ENCODE peak calls at places on chromosome 19, in four cellular contexts. Z is K562, X is A549, U is HepG2. E is an unnamed sample.

GRCh38 chr19:48271531-48272151 is 1.8 kb downstream of the ZNF114 start:
- DNase-seq in U (peak), X (peak), Z (no peak), E (peak)

GRCh38 chr19:3494559-3494958 is 5.9 kb downstream of the DOHH start:
- DNase-seq in U (no peak), Z (no peak), X (no peak), E (no peak)

GRCh38 chr19:543912-544608 is at the start of gene GZMM:
- DNase-seq in U (no peak), X (no peak), Z (peak), E (no peak)

GRCh38 chr19:55473613-55474012 is 2.8 kb upstream of the ZNF628 start:
- DNase-seq in U (no peak), X (no peak), Z (no peak), E (no peak)

GRCh38 chr19:54462713-54463530 is 656 bp downstream of the LENG9 start:
- DNase-seq in Z (no peak), U (peak), X (no peak), E (peak)

GRCh38 chr19:5953680-5954213 is 24.2 kb downstream of the RANBP3 start:
- DNase-seq in X (no peak), Z (peak), U (no peak), E (no peak)

GRCh38 chr19:12834418-12834943 is at the start of gene RTBDN:
- DNase-seq in Z (peak), U (no peak), X (no peak), E (peak)

GRCh38 chr19:18847516-18848463 is 16.0 kb downstream of the UPF1 start:
- DNase-seq in U (no peak), Z (no peak), X (no peak), E (no peak)

GRCh38 chr19:57803594-57804325 is 11.0 kb downstream of the ZNF552 start:
- DNase-seq in U (peak), X (no peak), Z (no peak), E (peak)

GRCh38 chr19:18420931-18421330 is 1.7 kb downstream of the SSBP4 start:
- DNase-seq in U (no peak), X (no peak), Z (no peak), E (no peak)

GRCh38 chr19:38190061-38190460 is 34.0 kb downstream of the DPF1 start:
- DNase-seq in X (no peak), U (no peak), Z (no peak), E (no peak)

GRCh38 chr19:31334849-31335624 is 14.2 kb downstream of the TSHZ3 start:
- DNase-seq in X (no peak), Z (no peak), U (no peak), E (no peak)

GRCh38 chr19:279656-280055 is 11.5 kb downstream of the PLPP2 start:
- DNase-seq in X (no peak), U (no peak), Z (no peak), E (no peak)

GRCh38 chr19:8846819-8847218 is 14.6 kb downstream of the MBD3L1 start:
- DNase-seq in U (no peak), X (no peak), Z (no peak), E (no peak)

GRCh38 chr19:547117-547516 is 3.3 kb downstream of the GZMM start:
- DNase-seq in X (no peak), U (no peak), Z (no peak), E (no peak)

GRCh38 chr19:58003153-58003828 is 671 bp upstream of the ZNF606 start:
- DNase-seq in U (no peak), X (no peak), Z (no peak), E (no peak)

GRCh38 chr19:41859213-41859617 is 840 bp upstream of the RPS19 start:
- DNase-seq in Z (no peak), X (no peak), U (no peak), E (no peak)

GRCh38 chr19:17246681-17247425 is 1.1 kb upstream of the NR2F6 start:
- DNase-seq in Z (no peak), U (peak), X (no peak), E (no peak)
- TF ChIP-seq HMGXB4 in Z (no peak), U (no peak), X (no peak), E (peak)

GRCh38 chr19:30153326-30154210 is 211.5 kb downstream of the URI1 start:
- DNase-seq in U (no peak), X (no peak), Z (no peak), E (no peak)
- TF ChIP-seq HMGXB4 in U (no peak), X (no peak), Z (no peak), E (no peak)

GRCh38 chr19:43699506-43700367 is 16.1 kb upstream of the IRGC start:
- DNase-seq in U (no peak), X (no peak), Z (no peak), E (peak)
- TF ChIP-seq HMGXB4 in U (no peak), X (no peak), Z (no peak), E (no peak)

GRCh38 chr19:9941646-9942045 is 5.3 kb upstream of the OLFM2 start:
- DNase-seq in X (no peak), U (no peak), Z (no peak), E (no peak)

GRCh38 chr19:9941236-9941635 is 4.9 kb upstream of the OLFM2 start:
- DNase-seq in U (no peak), Z (no peak), X (no peak), E (no peak)

GRCh38 chr19:9943744-9944143 is 7.4 kb upstream of the OLFM2 start:
- DNase-seq in Z (no peak), X (no peak), U (no peak), E (no peak)

GRCh38 chr19:9939301-9939913 is 3.1 kb upstream of the OLFM2 start:
- DNase-seq in U (no peak), Z (no peak), X (no peak), E (no peak)

DNA sequence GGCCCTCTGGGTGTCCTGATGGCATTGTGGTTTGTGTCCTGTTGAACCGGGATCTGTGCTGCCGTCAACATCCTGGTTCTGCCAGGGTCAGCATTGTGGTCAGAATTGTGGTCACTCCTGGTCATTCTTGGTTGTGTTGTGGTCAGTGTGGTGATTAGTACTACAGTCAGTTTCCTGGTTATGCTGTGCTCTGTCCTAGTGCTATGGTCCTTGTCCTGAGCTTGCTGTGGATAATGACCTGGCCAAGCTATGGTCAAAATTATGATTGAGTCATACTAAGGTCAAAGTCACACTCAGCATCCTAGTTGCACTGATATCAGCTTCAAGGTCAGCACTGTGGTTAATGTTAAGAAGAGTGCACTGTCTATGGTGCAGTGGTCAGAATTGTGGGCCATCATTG is 4.5 kb upstream of the OLFM2 start:
- DNase-seq in X (no peak), U (peak), Z (no peak), E (no peak)
- TF ChIP-seq HMGXB4 in X (no peak), U (no peak), Z (no peak), E (no peak)

GRCh38 chr19:45171211-45171623 is 6.8 kb downstream of the TRAPPC6A start:
- DNase-seq in U (no peak), X (no peak), Z (peak), E (no peak)
- TF ChIP-seq HMGXB4 in U (no peak), X (no peak), Z (no peak), E (no peak)

DNA sequence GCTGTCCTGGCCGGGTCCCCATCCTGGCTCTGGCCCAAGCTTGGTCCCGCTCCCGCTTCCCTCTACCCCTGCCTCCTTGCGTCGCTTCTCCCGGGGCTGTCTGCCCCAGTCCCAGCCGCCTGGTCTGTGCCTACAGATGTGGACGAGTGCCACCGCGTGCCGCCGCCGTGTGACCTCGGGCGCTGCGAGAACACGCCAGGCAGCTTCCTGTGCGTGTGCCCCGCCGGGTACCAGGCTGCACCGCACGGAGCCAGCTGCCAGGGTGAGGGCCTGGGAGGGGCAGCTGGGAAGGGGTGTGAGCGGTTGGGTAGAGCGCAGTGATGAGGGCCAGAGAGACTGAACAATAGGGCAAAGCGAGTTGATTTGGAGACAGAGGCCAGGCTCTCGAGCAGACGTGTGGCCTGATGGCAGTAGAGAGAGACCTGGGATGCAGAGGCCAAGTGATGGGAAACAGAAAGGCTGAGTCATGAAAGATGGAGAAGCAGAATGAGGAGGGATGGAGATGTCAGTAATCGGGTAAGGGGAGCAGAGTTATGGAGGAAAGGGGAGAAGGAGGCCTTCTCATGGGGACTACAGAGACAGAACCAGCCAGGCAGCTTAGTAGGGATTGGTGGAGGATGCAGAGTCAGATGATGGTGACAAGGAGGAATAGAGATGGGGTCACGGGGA is 9.4 kb downstream of the LTBP4 start:
- DNase-seq in U (no peak), Z (no peak), X (no peak), E (no peak)
- TF ChIP-seq HMGXB4 in U (no peak), Z (no peak), X (no peak), E (no peak)

GRCh38 chr19:45762870-45763631 is 6.0 kb downstream of the SIX5 start:
- DNase-seq in X (no peak), Z (no peak), U (no peak), E (no peak)

GRCh38 chr19:45764947-45765346 is 4.1 kb downstream of the SIX5 start:
- DNase-seq in U (no peak), Z (no peak), X (no peak), E (no peak)

GRCh38 chr19:45764487-45764886 is 4.6 kb downstream of the SIX5 start:
- DNase-seq in U (no peak), Z (no peak), X (no peak), E (no peak)

GRCh38 chr19:45765365-45766292 is 3.4 kb downstream of the SIX5 start:
- DNase-seq in X (no peak), Z (no peak), U (no peak), E (no peak)

GRCh38 chr19:45763691-45764294 is 5.3 kb downstream of the SIX5 start:
- DNase-seq in X (no peak), Z (no peak), U (no peak), E (peak)
- TF ChIP-seq HMGXB4 in X (no peak), Z (no peak), U (no peak), E (no peak)

DNA sequence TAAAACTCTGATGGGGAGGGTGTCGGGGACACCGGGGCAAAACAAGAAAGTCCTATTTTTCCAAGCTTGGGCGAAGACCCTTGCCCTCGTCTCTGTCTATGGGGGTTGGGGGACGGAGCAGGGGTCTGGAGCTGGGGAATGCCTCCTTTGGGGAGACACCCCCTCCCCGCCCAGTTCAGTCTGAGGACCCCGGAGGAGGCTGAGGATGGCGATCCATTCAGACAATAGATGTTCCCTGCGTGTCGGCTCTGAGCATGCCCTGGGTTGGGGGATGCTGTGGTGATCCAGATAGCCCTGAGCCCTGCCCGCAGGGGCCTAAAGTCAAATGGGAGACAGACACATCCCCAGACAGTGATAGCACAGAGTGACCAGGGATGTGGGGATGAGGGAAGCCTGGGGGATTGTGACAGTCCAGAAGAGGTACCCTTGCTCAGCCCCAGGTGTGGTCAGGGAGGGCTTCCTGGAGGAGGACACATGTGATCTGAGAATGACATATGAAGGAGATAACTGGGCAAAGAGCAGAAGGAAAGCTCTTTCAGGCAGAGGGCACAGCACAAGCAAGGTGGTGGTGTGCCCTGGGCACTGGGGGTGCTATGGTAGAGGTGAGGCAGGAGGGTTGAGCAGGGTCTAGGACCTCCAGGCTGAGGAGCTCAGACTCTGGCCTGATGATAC is 9.1 kb downstream of the LRFN3 start:
- DNase-seq in X (no peak), U (no peak), Z (no peak), E (no peak)
- TF ChIP-seq HMGXB4 in X (no peak), U (no peak), Z (no peak), E (no peak)

GRCh38 chr19:10774893-10775292 is 57.0 kb downstream of the DNM2 start:
- DNase-seq in Z (no peak), U (no peak), X (no peak), E (no peak)

GRCh38 chr19:10769533-10770491 is 51.9 kb downstream of the DNM2 start:
- DNase-seq in X (no peak), Z (peak), U (peak), E (no peak)

GRCh38 chr19:10768936-10769335 is 51.1 kb downstream of the DNM2 start:
- DNase-seq in U (no peak), X (no peak), Z (no peak), E (no peak)

GRCh38 chr19:10776900-10777650 is 58.9 kb downstream of the TMED1 start:
- DNase-seq in X (no peak), Z (no peak), U (no peak), E (no peak)

GRCh38 chr19:10773969-10774368 is 56.1 kb downstream of the DNM2 start:
- DNase-seq in Z (no peak), X (no peak), U (no peak), E (no peak)
- TF ChIP-seq HMGXB4 in Z (no peak), X (no peak), U (no peak), E (no peak)

GRCh38 chr19:49536921-49537462 is 9.2 kb downstream of the RCN3 start:
- DNase-seq in U (no peak), Z (no peak), X (no peak), E (no peak)

GRCh38 chr19:49530708-49531107 is 2.9 kb downstream of the RCN3 start:
- DNase-seq in X (no peak), Z (no peak), U (no peak), E (no peak)

GRCh38 chr19:49538643-49539042 is 10.8 kb downstream of the RCN3 start:
- DNase-seq in U (no peak), Z (no peak), X (no peak), E (no peak)

GRCh38 chr19:49533551-49534488 is 6.0 kb downstream of the RCN3 start:
- DNase-seq in U (no peak), Z (peak), X (peak), E (peak)

GRCh38 chr19:49534632-49535385 is 7.0 kb downstream of the RCN3 start:
- DNase-seq in X (no peak), U (no peak), Z (no peak), E (no peak)
- TF ChIP-seq HMGXB4 in X (no peak), U (no peak), Z (no peak), E (no peak)